ENCODE peak calls at places on chromosomes 6 and 20, in six cellular contexts. V, P, N, Q, X and I are unnamed samples.

GRCh38 chr6:14575961-14576360 is 458.4 kb downstream of the CD83 start:
- DNase-seq in V (no peak), P (no peak), N (no peak), Q (no peak), X (no peak), I (no peak)

GRCh38 chr20:38828514-38829295 is 23.2 kb downstream of the PPP1R16B start:
- DNase-seq in V (no peak), P (no peak), N (no peak), Q (no peak), X (no peak), I (no peak)

GRCh38 chr6:106513813-106514212 is 115.5 kb downstream of the RTN4IP1 start:
- DNase-seq in V (no peak), P (no peak), N (no peak), Q (no peak), X (no peak), I (peak; percentile 66)

GRCh38 chr6:120994573-120994967 is 339.7 kb downstream of the TBC1D32 start:
- DNase-seq in V (no peak), P (no peak), N (no peak), Q (no peak), X (no peak), I (no peak)

GRCh38 chr6:138275976-138276375 is 57.7 kb upstream of the PBOV1 start:
- DNase-seq in V (no peak), P (no peak), N (no peak), Q (no peak), X (no peak), I (no peak)

GRCh38 chr20:37356961-37357371 is 11.0 kb downstream of the SRC start:
- DNase-seq in V (no peak), P (no peak), N (no peak), Q (no peak), X (no peak), I (no peak)

GRCh38 chr6:20681243-20681684 is 147.0 kb downstream of the CDKAL1 start:
- DNase-seq in V (no peak), P (no peak), N (no peak), Q (peak; percentile 78), X (no peak), I (no peak)

GRCh38 chr6:15956205-15957106 is 172.4 kb upstream of the MYLIP start:
- DNase-seq in V (no peak), P (no peak), N (no peak), Q (peak; percentile 44), X (no peak), I (peak; percentile 50)

GRCh38 chr20:20237093-20237959 is 130.6 kb upstream of the INSM1 start:
- DNase-seq in V (peak; percentile 28), P (peak; percentile 53), N (peak; percentile 65), Q (peak; percentile 55), X (no peak), I (peak; percentile 37)

GRCh38 chr6:140636237-140636636 is 1261.8 kb upstream of the CITED2 start:
- DNase-seq in V (no peak), P (no peak), N (no peak), Q (no peak), X (peak; percentile 30), I (no peak)

GRCh38 chr6:38283734-38284362 is 355.9 kb downstream of the BTBD9 start:
- DNase-seq in V (peak; percentile 85), P (no peak), N (no peak), Q (no peak), X (no peak), I (peak; percentile 75)

GRCh38 chr6:158017621-158018369 is 36.1 kb downstream of the SYNJ2 start:
- DNase-seq in V (no peak), P (no peak), N (no peak), Q (no peak), X (no peak), I (no peak)

GRCh38 chr6:124536157-124536556 is 426.1 kb upstream of the RNF217 start:
- DNase-seq in V (no peak), P (no peak), N (no peak), Q (no peak), X (no peak), I (no peak)

GRCh38 chr6:137218473-137218916 is 690 bp downstream of the IFNGR1 start:
- DNase-seq in V (no peak), P (peak; percentile 38), N (no peak), Q (peak; percentile 36), X (peak; percentile 66), I (peak; percentile 59)

GRCh38 chr6:148758492-148758891 is 11.7 kb downstream of the UST start:
- DNase-seq in V (no peak), P (no peak), N (no peak), Q (no peak), X (peak; percentile 98), I (no peak)

GRCh38 chr6:40308533-40309306 is 278.4 kb downstream of the LRFN2 start:
- DNase-seq in V (peak; percentile 13), P (peak; percentile 89), N (peak; percentile 98), Q (peak; percentile 56), X (peak; percentile 11), I (peak; percentile 43)

GRCh38 chr6:139060332-139060731 is 31.8 kb downstream of the ABRACL start:
- DNase-seq in V (no peak), P (no peak), N (no peak), Q (no peak), X (no peak), I (no peak)

GRCh38 chr6:163254341-163254835 is 160.1 kb upstream of the QKI start:
- DNase-seq in V (no peak), P (no peak), N (no peak), Q (no peak), X (no peak), I (no peak)

GRCh38 chr6:167858086-167858591 is 31.4 kb downstream of the AFDN start:
- DNase-seq in V (no peak), P (no peak), N (no peak), Q (no peak), X (no peak), I (peak; percentile 36)

GRCh38 chr20:35702051-35702823 is 3.0 kb downstream of the ROMO1 start:
- DNase-seq in V (no peak), P (no peak), N (no peak), Q (no peak), X (no peak), I (no peak)

GRCh38 chr6:25061289-25061945 is 125.7 kb upstream of the RIPOR2 start:
- DNase-seq in V (no peak), P (no peak), N (no peak), Q (no peak), X (no peak), I (no peak)

GRCh38 chr6:148109732-148110131 is 232.9 kb upstream of the SASH1 start:
- DNase-seq in V (no peak), P (no peak), N (no peak), Q (no peak), X (no peak), I (no peak)

GRCh38 chr6:3176562-3177355 is 19.4 kb upstream of the TUBB2A start:
- DNase-seq in V (peak; percentile 56), P (peak; percentile 76), N (no peak), Q (peak; percentile 68), X (no peak), I (peak; percentile 69)

GRCh38 chr6:33628401-33628964 is 7.4 kb downstream of the ITPR3 start:
- DNase-seq in V (no peak), P (no peak), N (no peak), Q (no peak), X (no peak), I (no peak)
- H3K27ac ChIP-seq in V (no peak overlapping the region), P (no peak overlapping the region), N (peak overlapping the region; percentile 35), Q (no peak overlapping the region), X (no peak overlapping the region), I (no peak overlapping the region)

GRCh38 chr20:58840816-58841538 is 9.7 kb downstream of the GNAS-AS1 start:
- DNase-seq in V (no peak), P (no peak), N (no peak), Q (no peak), X (no peak), I (no peak)

GRCh38 chr20:58841539-58842264 is 9.0 kb downstream of the GNAS-AS1 start:
- DNase-seq in V (no peak), P (no peak), N (peak; percentile 61), Q (no peak), X (no peak), I (no peak)

GRCh38 chr20:58839474-58839874 is 11.2 kb downstream of the GNAS-AS1 start:
- DNase-seq in V (peak; percentile 7), P (peak; percentile 57), N (peak; percentile 71), Q (peak; percentile 34), X (no peak), I (peak; percentile 21)

GRCh38 chr20:58838174-58838573 is 12.5 kb downstream of the GNAS-AS1 start:
- DNase-seq in V (no peak), P (no peak), N (no peak), Q (no peak), X (no peak), I (no peak)

DNA sequence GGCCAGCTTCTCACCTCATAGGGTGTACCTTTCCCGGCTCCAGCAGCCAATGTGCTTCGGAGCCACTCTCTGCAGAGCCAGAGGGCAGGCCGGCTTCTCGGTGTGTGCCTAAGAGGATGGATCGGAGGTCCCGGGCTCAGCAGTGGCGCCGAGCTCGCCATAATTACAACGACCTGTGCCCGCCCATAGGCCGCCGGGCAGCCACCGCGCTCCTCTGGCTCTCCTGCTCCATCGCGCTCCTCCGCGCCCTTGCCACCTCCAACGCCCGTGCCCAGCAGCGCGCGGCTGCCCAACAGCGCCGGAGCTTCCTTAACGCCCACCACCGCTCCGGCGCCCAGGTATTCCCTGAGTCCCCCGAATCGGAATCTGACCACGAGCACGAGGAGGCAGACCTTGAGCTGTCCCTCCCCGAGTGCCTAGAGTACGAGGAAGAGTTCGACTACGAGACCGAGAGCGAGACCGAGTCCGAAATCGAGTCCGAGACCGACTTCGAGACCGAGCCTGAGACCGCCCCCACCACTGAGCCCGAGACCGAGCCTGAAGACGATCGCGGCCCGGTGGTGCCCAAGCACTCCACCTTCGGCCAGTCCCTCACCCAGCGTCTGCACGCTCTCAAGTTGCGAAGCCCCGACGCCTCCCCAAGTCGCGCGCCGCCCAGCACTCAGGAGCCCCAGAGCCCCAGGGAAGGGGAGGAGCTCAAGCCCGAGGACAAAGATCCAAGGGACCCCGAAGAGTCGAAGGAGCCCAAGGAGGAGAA is 10.5 kb downstream of the GNAS-AS1 start:
- DNase-seq in V (no peak), P (no peak), N (no peak), Q (no peak), X (no peak), I (no peak)
- TF ChIP-seq EZH2 in V (no peak), P (no peak), N (no peak), Q (no peak), X (no peak), I (peak; percentile 21)

DNA sequence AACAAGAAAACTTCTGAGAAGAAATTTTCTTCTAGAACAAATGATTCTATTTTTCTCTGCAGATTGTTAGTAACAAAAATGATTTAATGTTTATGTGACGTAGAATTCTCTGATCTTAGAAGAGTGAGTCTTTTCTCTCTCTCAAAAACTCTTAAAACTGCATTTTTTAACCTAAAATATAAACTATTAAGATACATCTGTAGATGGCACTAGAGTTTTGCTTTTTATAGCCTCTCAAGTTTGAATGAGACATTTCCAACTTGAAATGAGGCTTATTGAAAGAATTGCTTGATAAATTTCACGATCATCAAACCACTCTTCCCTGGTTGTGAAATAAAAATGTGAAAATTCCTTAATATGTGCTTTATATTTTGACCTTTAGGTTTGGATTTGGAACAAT is 53.8 kb downstream of the PHF3 start:
- DNase-seq in V (no peak), P (no peak), N (no peak), Q (no peak), X (no peak), I (peak; percentile 5)
- TF ChIP-seq POLR2A in V (no peak), P (no peak), N (no peak), Q (no peak), X (no peak), I (no peak)

DNA sequence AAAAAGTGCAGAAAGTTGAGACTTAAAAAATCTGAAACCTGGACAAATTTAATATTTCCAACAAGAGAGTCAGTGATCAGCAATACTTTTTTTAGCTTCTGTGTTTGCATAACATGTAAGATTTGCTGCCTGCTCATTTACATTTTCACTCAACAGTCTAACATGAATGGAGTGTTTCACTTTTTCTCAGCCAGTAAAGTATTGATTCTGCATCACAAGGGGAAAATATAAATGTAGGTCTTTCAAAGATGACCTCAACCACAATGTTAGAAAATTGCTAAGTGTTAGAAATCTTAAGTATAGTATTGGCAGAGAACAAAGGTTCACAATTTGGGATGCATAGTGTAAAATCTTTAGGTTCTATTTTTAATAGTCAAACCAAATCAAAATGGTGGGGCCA is 438.9 kb downstream of the BCKDHB start:
- DNase-seq in V (no peak), P (no peak), N (no peak), Q (no peak), X (no peak), I (no peak)
- H3K27ac ChIP-seq in V (no peak overlapping the region), P (no peak overlapping the region), N (no peak overlapping the region), Q (no peak overlapping the region), X (no peak overlapping the region), I (no peak overlapping the region)